ENCODE peak calls at places on chromosomes 3 and 15, in nine cellular contexts. N, E, L, F, A, K, R, M and J are unnamed samples.

GRCh38 chr3:127350172-127351050 is 62.6 kb upstream of the PRR20G start:
- DNase-seq in N (no peak), E (no peak), L (no peak), F (no peak), A (no peak), K (no peak), R (no peak), M (no peak), J (no peak)

GRCh38 chr3:129485681-129486056 is 42.8 kb upstream of the RHO start:
- DNase-seq in N (peak; percentile 96), E (no peak), L (peak; percentile 72), F (peak; percentile 73), A (peak; percentile 50), K (peak; percentile 92), R (no peak), M (peak; percentile 100), J (peak; percentile 96)

GRCh38 chr15:90320885-90321278 is 31.2 kb upstream of the ZNF774 start:
- DNase-seq in N (no peak), E (no peak), L (no peak), F (no peak), A (no peak), K (no peak), R (no peak), M (no peak), J (no peak)

GRCh38 chr3:17972889-17973558 is 230.6 kb upstream of the TBC1D5 start:
- DNase-seq in N (no peak), E (no peak), L (no peak), F (no peak), A (no peak), K (no peak), R (no peak), M (no peak), J (no peak)

GRCh38 chr3:10757021-10757820 is 58.8 kb upstream of the SLC6A11 start:
- DNase-seq in N (no peak), E (no peak), L (no peak), F (no peak), A (no peak), K (no peak), R (no peak), M (no peak), J (no peak)

GRCh38 chr3:144362126-144362525 is 390.5 kb downstream of the DIPK2A start:
- DNase-seq in N (no peak), E (no peak), L (no peak), F (no peak), A (no peak), K (no peak), R (no peak), M (peak; percentile 65), J (no peak)

GRCh38 chr3:17143893-17144664 is 259.3 kb downstream of the PLCL2 start:
- DNase-seq in N (no peak), E (no peak), L (no peak), F (no peak), A (no peak), K (no peak), R (no peak), M (no peak), J (no peak)

GRCh38 chr3:179116816-179117215 is 31.3 kb upstream of the PIK3CA start:
- DNase-seq in N (no peak), E (no peak), L (no peak), F (no peak), A (no peak), K (no peak), R (no peak), M (no peak), J (no peak)

GRCh38 chr3:32856901-32857507 is 39.2 kb downstream of the TRIM71 start:
- DNase-seq in N (no peak), E (no peak), L (no peak), F (no peak), A (no peak), K (no peak), R (no peak), M (no peak), J (no peak)

GRCh38 chr3:23830869-23831484 is 25.2 kb downstream of the UBE2E1 start:
- DNase-seq in N (no peak), E (no peak), L (no peak), F (no peak), A (no peak), K (no peak), R (no peak), M (no peak), J (no peak)

GRCh38 chr15:76987896-76988860 is 6.7 kb upstream of the PSTPIP1 start:
- DNase-seq in N (peak; percentile 87), E (peak; percentile 27), L (peak; percentile 78), F (peak; percentile 72), A (peak; percentile 57), K (peak; percentile 80), R (no peak), M (no peak), J (no peak)

GRCh38 chr3:102181202-102181920 is 253.5 kb upstream of the ZPLD1 start:
- DNase-seq in N (no peak), E (no peak), L (no peak), F (no peak), A (no peak), K (no peak), R (no peak), M (peak; percentile 83), J (no peak)

GRCh38 chr3:128082545-128082944 is 30.3 kb downstream of the SEC61A1 start:
- DNase-seq in N (no peak), E (no peak), L (no peak), F (no peak), A (no peak), K (no peak), R (no peak), M (no peak), J (no peak)

GRCh38 chr3:9808345-9809037 is 1.6 kb upstream of the TTLL3 start:
- DNase-seq in N (no peak), E (peak; percentile 78), L (no peak), F (no peak), A (no peak), K (no peak), R (no peak), M (peak; percentile 22), J (no peak)

GRCh38 chr15:50778089-50778488 is 12.6 kb upstream of the SPPL2A start:
- DNase-seq in N (no peak), E (no peak), L (no peak), F (no peak), A (no peak), K (no peak), R (no peak), M (no peak), J (no peak)

GRCh38 chr15:50911001-50911400 is 2.5 kb downstream of the AP4E1 start:
- DNase-seq in N (no peak), E (no peak), L (no peak), F (no peak), A (no peak), K (no peak), R (no peak), M (no peak), J (no peak)

DNA sequence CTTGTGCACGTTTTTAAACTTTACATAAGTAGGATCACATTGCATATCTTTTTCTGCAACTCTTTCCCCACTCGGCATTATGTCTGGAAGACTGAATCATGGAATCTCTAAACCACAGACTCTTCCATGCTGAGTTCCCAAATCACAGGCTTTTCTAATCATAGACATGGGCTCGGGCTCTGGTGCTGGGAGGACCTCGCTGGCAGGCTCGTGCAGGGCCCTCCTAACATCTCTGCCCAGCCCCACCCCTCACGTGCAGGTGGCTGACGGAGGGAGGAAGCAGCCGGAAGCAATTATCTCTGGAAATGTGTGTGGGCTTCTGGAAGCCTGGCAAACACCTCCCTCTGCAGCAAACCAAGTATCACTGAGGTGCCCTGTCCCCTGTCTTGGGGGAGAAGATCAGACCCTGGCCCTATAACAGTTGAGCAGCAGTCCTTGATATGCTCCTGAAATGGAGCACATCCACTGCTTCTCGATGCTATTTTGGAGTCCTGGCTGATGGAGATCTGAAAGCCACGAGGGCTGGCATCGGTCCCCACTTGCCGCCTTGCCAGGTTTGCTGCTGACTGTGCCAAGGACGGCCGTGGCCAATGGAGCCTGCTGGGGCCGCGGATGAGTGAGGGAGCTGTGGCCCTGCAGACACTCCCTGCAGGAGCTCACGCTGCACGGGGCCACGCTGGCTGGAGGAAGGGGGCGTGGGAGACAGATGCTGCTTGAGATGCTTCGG is 4.4 kb upstream of the IQSEC1 start:
- DNase-seq in N (peak; percentile 80), E (peak; percentile 20), L (peak; percentile 78), F (peak; percentile 75), A (no peak), K (no peak), R (no peak), M (no peak), J (no peak)
- H3K4me1 ChIP-seq in N (no peaks in the 10 kb centered on the region), E (peaks cover 83% of the 10 kb centered on the region), L (peaks cover 75% of the 10 kb centered on the region), F (peaks cover 63% of the 10 kb centered on the region), A (no peaks in the 10 kb centered on the region), K (peaks cover 19% of the 10 kb centered on the region), R (peaks cover 13% of the 10 kb centered on the region), M (no peaks in the 10 kb centered on the region), J (no peaks in the 10 kb centered on the region)

DNA sequence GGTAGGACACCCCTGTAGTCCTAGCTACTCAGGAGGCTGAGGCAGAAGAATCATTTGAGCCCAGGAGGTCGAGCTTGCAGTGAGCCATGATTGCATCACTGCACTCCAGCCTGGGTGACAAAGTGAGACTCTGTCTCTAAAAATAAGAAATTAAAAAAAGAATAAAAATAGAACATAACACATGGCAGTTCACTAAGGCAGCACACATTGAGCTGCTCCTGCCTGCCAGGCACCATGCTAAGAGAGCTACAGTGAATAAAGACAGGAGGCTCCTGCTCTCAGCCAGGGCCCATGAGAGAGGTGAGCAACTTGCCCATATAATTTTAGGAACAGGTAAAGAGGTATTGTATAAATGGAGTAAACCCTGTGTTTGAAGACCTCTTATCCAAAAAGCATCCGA is 54.3 kb downstream of the EBLN2 start:
- DNase-seq in N (no peak), E (no peak), L (no peak), F (no peak), A (no peak), K (no peak), R (no peak), M (no peak), J (no peak)
- H3K4me1 ChIP-seq in N (no peaks in the 10 kb centered on the region), E (no peaks in the 10 kb centered on the region), L (peaks cover 6% of the 10 kb centered on the region), F (no peaks in the 10 kb centered on the region), A (no peaks in the 10 kb centered on the region), K (no peaks in the 10 kb centered on the region), R (no peaks in the 10 kb centered on the region), M (no peaks in the 10 kb centered on the region), J (no peaks in the 10 kb centered on the region)

GRCh38 chr3:84806958-84807357 is 151.8 kb upstream of the CADM2 start:
- DNase-seq in N (no peak), E (no peak), L (no peak), F (no peak), A (no peak), K (no peak), R (no peak), M (no peak), J (no peak)
- H3K4me1 ChIP-seq in N (no peaks in the 10 kb centered on the region), E (no peaks in the 10 kb centered on the region), L (no peaks in the 10 kb centered on the region), F (no peaks in the 10 kb centered on the region), A (no peaks in the 10 kb centered on the region), K (no peaks in the 10 kb centered on the region), R (no peaks in the 10 kb centered on the region), M (no peaks in the 10 kb centered on the region), J (no peaks in the 10 kb centered on the region)

DNA sequence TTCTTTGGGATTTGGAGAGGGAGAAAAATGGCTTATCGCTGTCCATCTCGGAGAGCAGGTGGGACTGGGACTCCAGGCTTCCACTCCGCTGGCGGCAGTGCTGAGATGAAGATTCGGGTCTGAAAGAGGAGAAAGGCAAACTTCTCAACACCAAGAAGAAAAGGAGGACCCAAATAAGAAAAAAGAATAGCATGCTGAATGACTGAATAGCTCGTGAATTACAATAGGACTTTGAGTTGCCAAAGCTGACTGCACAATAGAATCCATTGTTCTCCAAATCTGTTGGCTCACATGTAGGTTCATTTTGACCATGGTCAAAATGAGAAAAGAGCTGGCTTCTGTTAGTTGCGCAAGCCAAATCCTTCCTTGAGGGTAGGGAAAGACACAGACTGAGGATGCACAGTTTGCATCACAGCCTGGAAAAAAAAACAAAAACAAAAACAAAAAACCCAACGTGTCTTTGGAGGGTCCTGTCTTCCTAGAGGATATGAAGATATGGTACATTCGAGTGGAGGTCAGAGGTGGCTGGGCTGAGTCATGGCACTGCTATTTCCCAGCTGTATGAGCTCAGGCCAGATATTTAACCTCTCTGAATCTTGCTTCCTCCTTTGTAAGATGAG is 59.3 kb upstream of the LMOD3 start:
- DNase-seq in N (no peak), E (no peak), L (no peak), F (no peak), A (peak; percentile 35), K (no peak), R (no peak), M (peak; percentile 64), J (no peak)
- H3K4me1 ChIP-seq in N (no peaks in the 10 kb centered on the region), E (no peaks in the 10 kb centered on the region), L (peaks cover 33% of the 10 kb centered on the region), F (peaks cover 39% of the 10 kb centered on the region), A (peaks cover 20% of the 10 kb centered on the region), K (no peaks in the 10 kb centered on the region), R (peaks cover 6% of the 10 kb centered on the region), M (peaks cover 5% of the 10 kb centered on the region), J (peaks cover 12% of the 10 kb centered on the region)